ENCODE peak calls at places on chromosomes 16 and 17, in ten cellular contexts. One of them, this sample, is unnamed.

GRCh38 chr17:79800325-79801155 is 3.7 kb upstream of the CBX8 start:
- DNase-seq in HepG2: no peak
- DNase-seq in upper lobe of left lung: peak
- DNase-seq in sigmoid colon: no peak
- DNase-seq in tibial nerve: no peak
- DNase-seq in stomach: no peak
- DNase-seq in ovary: no peak
- DNase-seq in A549: no peak
- DNase-seq in H1: peak
- DNase-seq in GM12878: no peak
- DNase-seq in this sample: peak

GRCh38 chr16:4051591-4051990 is 64.7 kb downstream of the ADCY9 start:
- DNase-seq in HepG2: no peak
- DNase-seq in H1: no peak
- DNase-seq in GM12878: no peak
- DNase-seq in stomach: no peak
- DNase-seq in ovary: no peak
- DNase-seq in A549: no peak
- DNase-seq in sigmoid colon: no peak
- DNase-seq in upper lobe of left lung: no peak
- DNase-seq in tibial nerve: no peak
- DNase-seq in this sample: no peak

GRCh38 chr16:64627781-64628180 is 494.1 kb downstream of the CDH11 start:
- DNase-seq in HepG2: no peak
- DNase-seq in ovary: no peak
- DNase-seq in stomach: no peak
- DNase-seq in A549: no peak
- DNase-seq in upper lobe of left lung: no peak
- DNase-seq in sigmoid colon: no peak
- DNase-seq in H1: no peak
- DNase-seq in tibial nerve: no peak
- DNase-seq in GM12878: no peak
- DNase-seq in this sample: no peak

GRCh38 chr17:10532026-10532425 is 13.7 kb upstream of the MYH1 start:
- DNase-seq in tibial nerve: no peak
- DNase-seq in sigmoid colon: no peak
- DNase-seq in ovary: no peak
- DNase-seq in HepG2: no peak
- DNase-seq in A549: no peak
- DNase-seq in GM12878: no peak
- DNase-seq in H1: no peak
- DNase-seq in stomach: no peak
- DNase-seq in upper lobe of left lung: no peak
- DNase-seq in this sample: no peak

GRCh38 chr17:12296120-12296727 is 275.5 kb downstream of the MAP2K4 start:
- DNase-seq in HepG2: no peak
- DNase-seq in sigmoid colon: no peak
- DNase-seq in A549: no peak
- DNase-seq in GM12878: no peak
- DNase-seq in upper lobe of left lung: no peak
- DNase-seq in tibial nerve: no peak
- DNase-seq in H1: peak
- DNase-seq in stomach: no peak
- DNase-seq in ovary: no peak
- DNase-seq in this sample: no peak

GRCh38 chr17:71790791-71791190 is 330.0 kb upstream of the SOX9 start:
- DNase-seq in ovary: no peak
- DNase-seq in A549: no peak
- DNase-seq in upper lobe of left lung: no peak
- DNase-seq in GM12878: no peak
- DNase-seq in tibial nerve: no peak
- DNase-seq in sigmoid colon: no peak
- DNase-seq in HepG2: no peak
- DNase-seq in H1: no peak
- DNase-seq in stomach: no peak
- DNase-seq in this sample: no peak

GRCh38 chr16:19305443-19305842 is 19.9 kb downstream of the CLEC19A start:
- DNase-seq in HepG2: no peak
- DNase-seq in sigmoid colon: no peak
- DNase-seq in GM12878: no peak
- DNase-seq in ovary: no peak
- DNase-seq in stomach: no peak
- DNase-seq in H1: no peak
- DNase-seq in upper lobe of left lung: no peak
- DNase-seq in A549: no peak
- DNase-seq in tibial nerve: no peak
- DNase-seq in this sample: no peak

GRCh38 chr16:56330476-56330875 is 94.9 kb downstream of the AMFR start:
- DNase-seq in A549: no peak
- DNase-seq in ovary: no peak
- DNase-seq in stomach: no peak
- DNase-seq in upper lobe of left lung: no peak
- DNase-seq in H1: no peak
- DNase-seq in sigmoid colon: no peak
- DNase-seq in tibial nerve: no peak
- DNase-seq in HepG2: no peak
- DNase-seq in GM12878: no peak
- DNase-seq in this sample: no peak

GRCh38 chr17:27456681-27457404 is 595 bp downstream of the KSR1 start:
- DNase-seq in H1: no peak
- DNase-seq in sigmoid colon: peak
- DNase-seq in tibial nerve: no peak
- DNase-seq in GM12878: no peak
- DNase-seq in ovary: peak
- DNase-seq in upper lobe of left lung: no peak
- DNase-seq in A549: no peak
- DNase-seq in stomach: no peak
- DNase-seq in HepG2: no peak
- DNase-seq in this sample: peak

GRCh38 chr16:51500306-51500705 is 349.2 kb upstream of the SALL1 start:
- DNase-seq in GM12878: no peak
- DNase-seq in H1: no peak
- DNase-seq in sigmoid colon: no peak
- DNase-seq in HepG2: no peak
- DNase-seq in tibial nerve: no peak
- DNase-seq in stomach: no peak
- DNase-seq in A549: peak
- DNase-seq in ovary: no peak
- DNase-seq in upper lobe of left lung: no peak
- DNase-seq in this sample: no peak

GRCh38 chr17:44722254-44722653 is 13.8 kb downstream of the DBF4B start:
- DNase-seq in sigmoid colon: peak
- DNase-seq in stomach: no peak
- DNase-seq in GM12878: no peak
- DNase-seq in HepG2: no peak
- DNase-seq in A549: no peak
- DNase-seq in tibial nerve: no peak
- DNase-seq in ovary: no peak
- DNase-seq in H1: no peak
- DNase-seq in upper lobe of left lung: no peak
- DNase-seq in this sample: no peak

GRCh38 chr17:17886253-17886652 is 49.5 kb upstream of the SREBF1 start:
- DNase-seq in ovary: no peak
- DNase-seq in sigmoid colon: no peak
- DNase-seq in HepG2: no peak
- DNase-seq in tibial nerve: no peak
- DNase-seq in A549: no peak
- DNase-seq in stomach: no peak
- DNase-seq in H1: no peak
- DNase-seq in GM12878: no peak
- DNase-seq in upper lobe of left lung: peak
- DNase-seq in this sample: peak

GRCh38 chr16:88653606-88654362 is 2.9 kb upstream of the CYBA start:
- DNase-seq in A549: no peak
- DNase-seq in upper lobe of left lung: peak
- DNase-seq in GM12878: no peak
- DNase-seq in sigmoid colon: no peak
- DNase-seq in tibial nerve: no peak
- DNase-seq in ovary: no peak
- DNase-seq in stomach: no peak
- DNase-seq in HepG2: no peak
- DNase-seq in H1: no peak
- DNase-seq in this sample: no peak

GRCh38 chr17:1533649-1534325 is 17.4 kb upstream of the INPP5K start:
- DNase-seq in tibial nerve: no peak
- DNase-seq in H1: no peak
- DNase-seq in stomach: no peak
- DNase-seq in ovary: no peak
- DNase-seq in HepG2: no peak
- DNase-seq in sigmoid colon: no peak
- DNase-seq in A549: no peak
- DNase-seq in upper lobe of left lung: no peak
- DNase-seq in GM12878: no peak
- DNase-seq in this sample: no peak

GRCh38 chr17:46192211-46192483 is 1.1 kb downstream of the KANSL1 start:
- DNase-seq in sigmoid colon: no peak
- DNase-seq in ovary: no peak
- DNase-seq in stomach: no peak
- DNase-seq in upper lobe of left lung: no peak
- DNase-seq in tibial nerve: no peak
- DNase-seq in A549: no peak
- DNase-seq in H1: no peak
- DNase-seq in GM12878: no peak
- DNase-seq in HepG2: no peak
- DNase-seq in this sample: no peak

GRCh38 chr17:74072340-74072739 is 131.1 kb upstream of the RPL38 start:
- DNase-seq in ovary: no peak
- DNase-seq in tibial nerve: no peak
- DNase-seq in upper lobe of left lung: no peak
- DNase-seq in HepG2: no peak
- DNase-seq in A549: no peak
- DNase-seq in H1: no peak
- DNase-seq in sigmoid colon: no peak
- DNase-seq in GM12878: no peak
- DNase-seq in stomach: no peak
- DNase-seq in this sample: no peak

GRCh38 chr17:72702136-72702735 is 390.3 kb downstream of the SLC39A11 start:
- DNase-seq in sigmoid colon: no peak
- DNase-seq in ovary: no peak
- DNase-seq in GM12878: no peak
- DNase-seq in tibial nerve: no peak
- DNase-seq in stomach: no peak
- DNase-seq in A549: peak
- DNase-seq in HepG2: peak
- DNase-seq in H1: no peak
- DNase-seq in upper lobe of left lung: no peak
- DNase-seq in this sample: no peak

GRCh38 chr17:29032067-29032551 is 10.8 kb upstream of the PIPOX start:
- DNase-seq in HepG2: no peak
- DNase-seq in stomach: no peak
- DNase-seq in ovary: no peak
- DNase-seq in H1: no peak
- DNase-seq in A549: no peak
- DNase-seq in sigmoid colon: no peak
- DNase-seq in tibial nerve: no peak
- DNase-seq in upper lobe of left lung: no peak
- DNase-seq in GM12878: no peak
- DNase-seq in this sample: no peak
- TF ChIP-seq EP300 in HepG2: no peak
- TF ChIP-seq EP300 in stomach: no peak
- TF ChIP-seq EP300 in ovary: no peak
- TF ChIP-seq EP300 in H1: peak
- TF ChIP-seq EP300 in A549: no peak
- TF ChIP-seq EP300 in sigmoid colon: no peak
- TF ChIP-seq EP300 in tibial nerve: no peak
- TF ChIP-seq EP300 in upper lobe of left lung: no peak
- TF ChIP-seq EP300 in GM12878: no peak
- TF ChIP-seq EP300 in this sample: no peak

GRCh38 chr16:9112166-9112843 is 20.9 kb downstream of the HAPSTR1 start:
- DNase-seq in H1: no peak
- DNase-seq in ovary: no peak
- DNase-seq in A549: peak
- DNase-seq in tibial nerve: no peak
- DNase-seq in upper lobe of left lung: no peak
- DNase-seq in sigmoid colon: no peak
- DNase-seq in HepG2: peak
- DNase-seq in GM12878: no peak
- DNase-seq in stomach: no peak
- DNase-seq in this sample: no peak

GRCh38 chr16:9114112-9114511 is 22.7 kb downstream of the HAPSTR1 start:
- DNase-seq in stomach: no peak
- DNase-seq in HepG2: no peak
- DNase-seq in ovary: no peak
- DNase-seq in GM12878: no peak
- DNase-seq in sigmoid colon: no peak
- DNase-seq in H1: no peak
- DNase-seq in tibial nerve: no peak
- DNase-seq in upper lobe of left lung: no peak
- DNase-seq in A549: no peak
- DNase-seq in this sample: no peak

GRCh38 chr16:9113707-9114106 is 22.3 kb downstream of the HAPSTR1 start:
- DNase-seq in ovary: no peak
- DNase-seq in GM12878: no peak
- DNase-seq in H1: no peak
- DNase-seq in sigmoid colon: no peak
- DNase-seq in A549: no peak
- DNase-seq in stomach: no peak
- DNase-seq in HepG2: no peak
- DNase-seq in upper lobe of left lung: no peak
- DNase-seq in tibial nerve: no peak
- DNase-seq in this sample: no peak

GRCh38 chr16:9114842-9115241 is 23.4 kb downstream of the HAPSTR1 start:
- DNase-seq in A549: no peak
- DNase-seq in stomach: no peak
- DNase-seq in tibial nerve: no peak
- DNase-seq in ovary: no peak
- DNase-seq in HepG2: no peak
- DNase-seq in GM12878: no peak
- DNase-seq in H1: no peak
- DNase-seq in sigmoid colon: no peak
- DNase-seq in upper lobe of left lung: no peak
- DNase-seq in this sample: no peak

GRCh38 chr16:9112844-9113186 is 21.4 kb downstream of the HAPSTR1 start:
- DNase-seq in A549: no peak
- DNase-seq in HepG2: no peak
- DNase-seq in stomach: no peak
- DNase-seq in ovary: no peak
- DNase-seq in tibial nerve: no peak
- DNase-seq in upper lobe of left lung: no peak
- DNase-seq in GM12878: no peak
- DNase-seq in H1: no peak
- DNase-seq in sigmoid colon: no peak
- DNase-seq in this sample: no peak
- H3K4me3 ChIP-seq in A549: no peak
- H3K4me3 ChIP-seq in HepG2: no peak
- H3K4me3 ChIP-seq in stomach: no peak
- H3K4me3 ChIP-seq in ovary: no peak
- H3K4me3 ChIP-seq in tibial nerve: no peak
- H3K4me3 ChIP-seq in upper lobe of left lung: no peak
- H3K4me3 ChIP-seq in GM12878: no peak
- H3K4me3 ChIP-seq in H1: no peak
- H3K4me3 ChIP-seq in sigmoid colon: no peak
- H3K4me3 ChIP-seq in this sample: no peak

GRCh38 chr16:53664724-53665345 is 38.8 kb downstream of the RPGRIP1L start:
- DNase-seq in A549: no peak
- DNase-seq in tibial nerve: no peak
- DNase-seq in upper lobe of left lung: no peak
- DNase-seq in ovary: no peak
- DNase-seq in stomach: no peak
- DNase-seq in H1: no peak
- DNase-seq in GM12878: peak
- DNase-seq in sigmoid colon: no peak
- DNase-seq in HepG2: no peak
- DNase-seq in this sample: no peak
- TF ChIP-seq EP300 in A549: no peak
- TF ChIP-seq EP300 in tibial nerve: no peak
- TF ChIP-seq EP300 in upper lobe of left lung: no peak
- TF ChIP-seq EP300 in ovary: no peak
- TF ChIP-seq EP300 in stomach: no peak
- TF ChIP-seq EP300 in H1: no peak
- TF ChIP-seq EP300 in GM12878: no peak
- TF ChIP-seq EP300 in sigmoid colon: no peak
- TF ChIP-seq EP300 in HepG2: no peak
- TF ChIP-seq EP300 in this sample: no peak

GRCh38 chr17:77034677-77035424 is 105.9 kb upstream of the SEC14L1 start:
- DNase-seq in upper lobe of left lung: no peak
- DNase-seq in GM12878: no peak
- DNase-seq in HepG2: no peak
- DNase-seq in ovary: no peak
- DNase-seq in sigmoid colon: no peak
- DNase-seq in stomach: no peak
- DNase-seq in tibial nerve: no peak
- DNase-seq in H1: no peak
- DNase-seq in A549: no peak
- DNase-seq in this sample: no peak
- H3K4me3 ChIP-seq in upper lobe of left lung: no peak
- H3K4me3 ChIP-seq in GM12878: no peak
- H3K4me3 ChIP-seq in HepG2: no peak
- H3K4me3 ChIP-seq in ovary: no peak
- H3K4me3 ChIP-seq in sigmoid colon: no peak
- H3K4me3 ChIP-seq in stomach: no peak
- H3K4me3 ChIP-seq in tibial nerve: no peak
- H3K4me3 ChIP-seq in H1: no peak
- H3K4me3 ChIP-seq in A549: no peak
- H3K4me3 ChIP-seq in this sample: no peak

This sample was measured in transverse colon.